ENCODE peak calls at places on chromosome 13, in nine cellular contexts. F, T, H, B, D, M, E, G and L are unnamed samples.
A peak's percentile ranks its signal among the peaks of the same experiment; 100 is the strongest.

GRCh38 chr13:20360041-20360491 is 127.9 kb upstream of the GJB6 start:
- DNase-seq in E (no peak), M (peak; percentile 63), B (no peak), H (no peak), G (peak; percentile 47), T (no peak), F (peak; percentile 82), D (no peak), L (peak; percentile 85)

GRCh38 chr13:25267715-25268114 is 19.6 kb downstream of the MTMR6 start:
- DNase-seq in H (no peak), E (no peak), M (peak; percentile 53), D (no peak), B (no peak), G (no peak), T (no peak), F (no peak), L (no peak)

GRCh38 chr13:113804017-113804702 is 45.1 kb downstream of the TMEM255B start:
- DNase-seq in T (no peak), F (no peak), D (no peak), G (no peak), E (no peak), H (no peak), M (no peak), B (no peak), L (no peak)

GRCh38 chr13:31159306-31159705 is 2.4 kb downstream of the HSPH1 start:
- DNase-seq in D (no peak), E (no peak), G (no peak), F (peak; percentile 10), H (no peak), T (no peak), B (no peak), M (no peak), L (no peak)

GRCh38 chr13:30257433-30258099 is 49.8 kb downstream of the KATNAL1 start:
- DNase-seq in B (no peak), D (peak; percentile 62), H (no peak), E (peak; percentile 29), G (no peak), T (no peak), F (peak; percentile 23), M (peak; percentile 69), L (no peak)

GRCh38 chr13:65063753-65064152 is 2166.4 kb downstream of the PCDH9 start:
- DNase-seq in T (no peak), D (no peak), H (no peak), F (no peak), G (no peak), M (no peak), B (no peak), E (no peak), L (no peak)

GRCh38 chr13:64912141-64912540 is 2318.0 kb downstream of the PCDH9 start:
- DNase-seq in G (no peak), H (no peak), M (no peak), E (no peak), F (peak; percentile 14), D (no peak), T (no peak), B (no peak), L (peak; percentile 70)

GRCh38 chr13:94548382-94549240 is 47.3 kb downstream of the TGDS start:
- DNase-seq in B (peak; percentile 51), H (peak; percentile 9), T (no peak), D (no peak), F (peak; percentile 34), E (peak; percentile 58), G (peak; percentile 60), M (peak; percentile 78), L (peak; percentile 21)

GRCh38 chr13:50128406-50129048 is 113.3 kb downstream of the KCNRG start:
- DNase-seq in F (no peak), M (peak; percentile 64), B (no peak), E (no peak), H (no peak), T (no peak), G (no peak), D (peak; percentile 58), L (no peak)

GRCh38 chr13:101452519-101453485 is at the start of gene ITGBL1:
- DNase-seq in M (no peak), E (no peak), D (no peak), B (no peak), T (no peak), H (no peak), F (no peak), G (peak; percentile 19), L (no peak)

GRCh38 chr13:45328661-45329105 is 12.3 kb downstream of the TPT1 start:
- DNase-seq in E (no peak), M (no peak), F (no peak), D (no peak), T (no peak), H (no peak), B (no peak), G (no peak), L (no peak)

GRCh38 chr13:39943711-39944110 is 288.2 kb downstream of the COG6 start:
- DNase-seq in M (no peak), F (no peak), T (no peak), H (no peak), D (no peak), B (no peak), E (no peak), G (no peak), L (peak; percentile 27)

GRCh38 chr13:21672811-21673591 is 2.1 kb downstream of the FGF9 start:
- DNase-seq in F (peak; percentile 23), G (no peak), E (no peak), M (no peak), H (no peak), D (no peak), T (no peak), B (peak; percentile 32), L (no peak)

GRCh38 chr13:109698779-109699178 is 87.6 kb downstream of the IRS2 start:
- DNase-seq in F (peak; percentile 46), H (no peak), G (no peak), D (no peak), T (no peak), E (no peak), B (no peak), M (no peak), L (peak; percentile 12)

GRCh38 chr13:90427322-90428272 is 919.9 kb upstream of the MIR17HG start:
- DNase-seq in B (no peak), H (no peak), T (no peak), F (no peak), D (no peak), M (no peak), G (no peak), E (no peak), L (no peak)

GRCh38 chr13:44212633-44213387 is 160.8 kb upstream of the SERP2 start:
- DNase-seq in F (no peak), M (no peak), E (no peak), G (no peak), H (no peak), T (no peak), D (no peak), B (no peak), L (no peak)

GRCh38 chr13:111319998-111320911 is at the start of gene TEX29:
- DNase-seq in F (no peak), T (no peak), M (no peak), D (no peak), H (no peak), E (no peak), B (no peak), G (no peak), L (no peak)

GRCh38 chr13:66518068-66518467 is 712.1 kb downstream of the PCDH9 start:
- DNase-seq in E (no peak), B (no peak), D (no peak), G (no peak), F (no peak), T (no peak), M (no peak), H (no peak), L (peak; percentile 21)